ENCODE peak calls at places on chromosomes 13 and 19, in six cellular contexts. One of them, this sample, is unnamed.
A peak's percentile ranks its signal among the peaks of the same experiment; 100 is the strongest.

GRCh38 chr19:38004505-38005223 is 97.7 kb downstream of the SIPA1L3 start:
- DNase-seq in tibial nerve: peak; percentile 74
- DNase-seq in ovary: peak; percentile 69
- DNase-seq in H1: peak; percentile 78
- DNase-seq in A549: peak; percentile 91
- DNase-seq in GM12878: peak; percentile 95
- DNase-seq in this sample: peak; percentile 55

GRCh38 chr13:109672545-109672944 is 113.8 kb downstream of the IRS2 start:
- DNase-seq in ovary: no peak
- DNase-seq in GM12878: no peak
- DNase-seq in tibial nerve: no peak
- DNase-seq in A549: no peak
- DNase-seq in H1: no peak
- DNase-seq in this sample: no peak

GRCh38 chr13:64083396-64083795 is 2667.7 kb upstream of the PCDH20 start:
- DNase-seq in H1: no peak
- DNase-seq in tibial nerve: no peak
- DNase-seq in A549: no peak
- DNase-seq in ovary: no peak
- DNase-seq in GM12878: no peak
- DNase-seq in this sample: no peak

GRCh38 chr19:8615813-8616596 is 5.5 kb upstream of the ADAMTS10 start:
- DNase-seq in ovary: peak; percentile 25
- DNase-seq in GM12878: no peak
- DNase-seq in tibial nerve: peak; percentile 36
- DNase-seq in A549: no peak
- DNase-seq in H1: peak; percentile 87
- DNase-seq in this sample: peak; percentile 45

GRCh38 chr13:22893777-22894176 is 287.0 kb upstream of the SGCG start:
- DNase-seq in tibial nerve: no peak
- DNase-seq in A549: no peak
- DNase-seq in ovary: no peak
- DNase-seq in H1: no peak
- DNase-seq in GM12878: no peak
- DNase-seq in this sample: no peak

GRCh38 chr13:45194081-45194939 is 6.5 kb downstream of the KCTD4 start:
- DNase-seq in H1: no peak
- DNase-seq in ovary: peak; percentile 24
- DNase-seq in A549: no peak
- DNase-seq in GM12878: no peak
- DNase-seq in tibial nerve: peak; percentile 43
- DNase-seq in this sample: no peak

GRCh38 chr13:67230774-67231480 is 791 bp upstream of the PCDH9 start:
- DNase-seq in GM12878: no peak
- DNase-seq in ovary: peak; percentile 61
- DNase-seq in A549: peak; percentile 31
- DNase-seq in H1: peak; percentile 74
- DNase-seq in tibial nerve: peak; percentile 19
- DNase-seq in this sample: peak; percentile 67

GRCh38 chr13:113017506-113018215 is 48.6 kb downstream of the MCF2L start:
- DNase-seq in GM12878: no peak
- DNase-seq in tibial nerve: no peak
- DNase-seq in A549: no peak
- DNase-seq in ovary: no peak
- DNase-seq in H1: no peak
- DNase-seq in this sample: no peak

GRCh38 chr19:41500443-41500842 is 57.5 kb downstream of the ERICH4 start:
- DNase-seq in H1: no peak
- DNase-seq in A549: no peak
- DNase-seq in ovary: no peak
- DNase-seq in GM12878: no peak
- DNase-seq in tibial nerve: no peak
- DNase-seq in this sample: no peak

GRCh38 chr13:79497852-79498251 is 16.9 kb downstream of the NDFIP2 start:
- DNase-seq in A549: no peak
- DNase-seq in GM12878: no peak
- DNase-seq in ovary: no peak
- DNase-seq in tibial nerve: no peak
- DNase-seq in H1: no peak
- DNase-seq in this sample: no peak

GRCh38 chr13:26968431-26969335 is 202.9 kb downstream of the USP12 start:
- DNase-seq in H1: no peak
- DNase-seq in A549: no peak
- DNase-seq in GM12878: no peak
- DNase-seq in ovary: no peak
- DNase-seq in tibial nerve: no peak
- DNase-seq in this sample: peak; percentile 76

GRCh38 chr13:31706105-31706504 is 33.2 kb upstream of the RXFP2 start:
- DNase-seq in ovary: no peak
- DNase-seq in A549: no peak
- DNase-seq in H1: no peak
- DNase-seq in GM12878: no peak
- DNase-seq in tibial nerve: no peak
- DNase-seq in this sample: peak; percentile 26

GRCh38 chr19:12478234-12478941 is 6.2 kb downstream of the ZNF709 start:
- DNase-seq in H1: no peak
- DNase-seq in A549: no peak
- DNase-seq in ovary: no peak
- DNase-seq in GM12878: no peak
- DNase-seq in tibial nerve: no peak
- DNase-seq in this sample: no peak

GRCh38 chr19:29882719-29883105 is 59.3 kb upstream of the URI1 start:
- DNase-seq in ovary: no peak
- DNase-seq in GM12878: no peak
- DNase-seq in tibial nerve: no peak
- DNase-seq in H1: peak; percentile 53
- DNase-seq in A549: no peak
- DNase-seq in this sample: no peak

GRCh38 chr19:48484931-48485612 is 15.9 kb downstream of the CYTH2 start:
- DNase-seq in tibial nerve: no peak
- DNase-seq in H1: no peak
- DNase-seq in ovary: no peak
- DNase-seq in A549: no peak
- DNase-seq in GM12878: no peak
- DNase-seq in this sample: no peak

GRCh38 chr13:40665061-40665753 is 1.2 kb downstream of the FOXO1 start:
- DNase-seq in A549: peak; percentile 8
- DNase-seq in H1: peak; percentile 69
- DNase-seq in GM12878: no peak
- DNase-seq in ovary: peak; percentile 39
- DNase-seq in tibial nerve: no peak
- DNase-seq in this sample: peak; percentile 40

GRCh38 chr13:99746857-99747710 is 224.5 kb downstream of the ZIC5 start:
- DNase-seq in tibial nerve: no peak
- DNase-seq in ovary: no peak
- DNase-seq in A549: no peak
- DNase-seq in H1: peak; percentile 65
- DNase-seq in GM12878: no peak
- DNase-seq in this sample: no peak

GRCh38 chr13:40666058-40666904 is at the start of gene FOXO1:
- DNase-seq in tibial nerve: peak; percentile 86
- DNase-seq in ovary: peak; percentile 91
- DNase-seq in A549: peak; percentile 89
- DNase-seq in H1: peak; percentile 90
- DNase-seq in GM12878: no peak
- DNase-seq in this sample: peak; percentile 91

GRCh38 chr13:40776681-40777165 is 5.7 kb upstream of the MRPS31 start:
- DNase-seq in H1: no peak
- DNase-seq in A549: no peak
- DNase-seq in tibial nerve: no peak
- DNase-seq in GM12878: no peak
- DNase-seq in ovary: no peak
- DNase-seq in this sample: no peak

GRCh38 chr13:91323349-91323748 is 24.1 kb upstream of the MIR17HG start:
- DNase-seq in ovary: no peak
- DNase-seq in A549: no peak
- DNase-seq in H1: no peak
- DNase-seq in tibial nerve: no peak
- DNase-seq in GM12878: no peak
- DNase-seq in this sample: no peak

GRCh38 chr19:41535029-41535622 is 40.8 kb upstream of the CEACAM21 start:
- DNase-seq in H1: no peak
- DNase-seq in GM12878: peak; percentile 84
- DNase-seq in tibial nerve: no peak
- DNase-seq in A549: no peak
- DNase-seq in ovary: no peak
- DNase-seq in this sample: no peak

GRCh38 chr19:960601-960938 is 23.6 kb upstream of the WDR18 start:
- DNase-seq in A549: no peak
- DNase-seq in ovary: no peak
- DNase-seq in GM12878: no peak
- DNase-seq in tibial nerve: no peak
- DNase-seq in H1: no peak
- DNase-seq in this sample: no peak
- TF ChIP-seq EP300 in A549: no peak
- TF ChIP-seq EP300 in ovary: no peak
- TF ChIP-seq EP300 in GM12878: no peak
- TF ChIP-seq EP300 in tibial nerve: no peak
- TF ChIP-seq EP300 in H1: no peak
- TF ChIP-seq EP300 in this sample: no peak

GRCh38 chr19:11422163-11423068 is 3.3 kb upstream of the RGL3 start:
- DNase-seq in A549: peak; percentile 60
- DNase-seq in H1: peak; percentile 99
- DNase-seq in tibial nerve: peak; percentile 41
- DNase-seq in ovary: peak; percentile 48
- DNase-seq in GM12878: peak; percentile 64
- DNase-seq in this sample: peak; percentile 91

GRCh38 chr19:11420894-11421606 is 1.9 kb upstream of the RGL3 start:
- DNase-seq in tibial nerve: no peak
- DNase-seq in A549: no peak
- DNase-seq in ovary: no peak
- DNase-seq in H1: peak; percentile 86
- DNase-seq in GM12878: no peak
- DNase-seq in this sample: no peak

GRCh38 chr19:11421607-11422098 is 2.5 kb upstream of the RGL3 start:
- DNase-seq in ovary: no peak
- DNase-seq in tibial nerve: no peak
- DNase-seq in GM12878: no peak
- DNase-seq in H1: peak; percentile 100
- DNase-seq in A549: no peak
- DNase-seq in this sample: peak; percentile 72

GRCh38 chr19:11418518-11419506 is at the start of gene RGL3:
- DNase-seq in ovary: no peak
- DNase-seq in tibial nerve: no peak
- DNase-seq in GM12878: no peak
- DNase-seq in H1: peak; percentile 90
- DNase-seq in A549: no peak
- DNase-seq in this sample: peak; percentile 77

GRCh38 chr19:11420429-11420893 is 1.3 kb upstream of the RGL3 start:
- DNase-seq in tibial nerve: no peak
- DNase-seq in ovary: peak; percentile 33
- DNase-seq in A549: no peak
- DNase-seq in H1: peak; percentile 63
- DNase-seq in GM12878: no peak
- DNase-seq in this sample: no peak
- H3K27ac ChIP-seq in tibial nerve: no peak overlapping the region
- H3K27ac ChIP-seq in ovary: no peak overlapping the region
- H3K27ac ChIP-seq in A549: no peak overlapping the region
- H3K27ac ChIP-seq in H1: no peak overlapping the region
- H3K27ac ChIP-seq in GM12878: no peak overlapping the region
- H3K27ac ChIP-seq in this sample: no peak overlapping the region

DNA sequence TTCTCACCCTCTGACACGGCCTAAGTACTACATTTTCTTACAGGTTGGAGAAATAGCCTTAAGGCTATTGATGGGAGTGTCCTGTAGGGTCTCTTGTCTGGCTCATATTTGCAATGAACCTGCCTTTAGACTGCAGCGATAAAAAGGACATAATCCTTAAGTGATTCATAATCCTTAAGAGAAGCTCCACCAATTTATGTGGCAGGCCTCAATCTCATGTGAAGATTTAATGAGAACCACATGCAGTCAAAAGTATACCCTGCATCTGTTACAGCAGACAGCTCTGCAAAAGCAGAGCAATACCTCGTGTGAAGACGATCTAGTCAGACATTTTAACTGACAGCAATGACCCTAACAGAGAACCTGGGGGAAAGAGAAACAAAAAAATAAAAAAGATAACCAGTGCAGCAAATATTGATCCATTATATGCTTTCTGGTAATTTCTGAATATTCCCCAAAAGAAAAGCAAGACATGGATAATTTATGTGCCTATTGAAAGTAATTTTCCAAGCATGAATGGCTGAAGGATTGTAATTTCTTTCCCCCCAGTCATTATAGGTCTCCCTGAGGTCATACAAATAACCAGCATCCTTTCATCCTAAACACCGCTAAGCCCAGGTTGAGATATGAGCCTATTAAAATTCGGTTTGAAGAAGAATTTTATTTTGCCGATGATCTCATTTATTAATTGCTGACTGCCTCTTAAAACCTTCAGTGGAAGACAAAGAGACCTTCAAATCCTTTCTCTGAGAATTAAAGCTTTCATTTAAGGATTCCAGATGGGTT is 321.8 kb upstream of the NBEA start:
- DNase-seq in GM12878: no peak
- DNase-seq in tibial nerve: no peak
- DNase-seq in ovary: no peak
- DNase-seq in A549: no peak
- DNase-seq in H1: no peak
- DNase-seq in this sample: no peak
- TF ChIP-seq EP300 in GM12878: no peak
- TF ChIP-seq EP300 in tibial nerve: no peak
- TF ChIP-seq EP300 in ovary: no peak
- TF ChIP-seq EP300 in A549: no peak
- TF ChIP-seq EP300 in H1: no peak
- TF ChIP-seq EP300 in this sample: no peak

GRCh38 chr13:75226755-75227435 is 255.1 kb downstream of the TBC1D4 start:
- DNase-seq in H1: no peak
- DNase-seq in tibial nerve: no peak
- DNase-seq in ovary: no peak
- DNase-seq in A549: no peak
- DNase-seq in GM12878: no peak
- DNase-seq in this sample: no peak
- H3K27ac ChIP-seq in H1: no peak overlapping the region
- H3K27ac ChIP-seq in tibial nerve: no peak overlapping the region
- H3K27ac ChIP-seq in ovary: no peak overlapping the region
- H3K27ac ChIP-seq in A549: no peak overlapping the region
- H3K27ac ChIP-seq in GM12878: no peak overlapping the region
- H3K27ac ChIP-seq in this sample: no peak overlapping the region

DNA sequence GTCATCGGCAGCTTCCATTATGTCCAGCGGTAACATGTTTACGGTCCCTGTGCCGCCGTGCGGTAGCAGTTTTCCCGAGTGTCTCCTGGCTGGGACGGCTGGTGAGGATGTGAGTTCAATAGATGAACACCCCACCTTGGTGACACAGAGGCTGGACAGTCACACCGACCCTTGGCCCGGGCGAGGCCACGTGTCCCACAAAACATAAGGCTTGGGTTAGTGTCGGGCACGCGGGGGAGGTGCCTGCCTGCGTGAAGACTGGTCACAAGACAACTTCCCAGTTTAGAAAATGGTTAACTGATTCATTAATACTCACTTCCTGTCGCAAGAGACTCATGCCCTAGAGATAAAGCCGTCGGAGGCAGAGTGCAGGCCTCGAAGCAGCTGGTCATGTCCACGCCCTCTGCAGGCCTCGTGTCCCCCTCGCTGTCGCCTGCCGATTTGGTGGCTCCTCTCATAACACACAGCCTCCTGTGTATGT is 17.2 kb downstream of the RASA3 start:
- DNase-seq in ovary: no peak
- DNase-seq in H1: no peak
- DNase-seq in A549: no peak
- DNase-seq in tibial nerve: peak; percentile 13
- DNase-seq in GM12878: no peak
- DNase-seq in this sample: peak; percentile 29
- TF ChIP-seq EP300 in ovary: no peak
- TF ChIP-seq EP300 in H1: no peak
- TF ChIP-seq EP300 in A549: no peak
- TF ChIP-seq EP300 in tibial nerve: no peak
- TF ChIP-seq EP300 in GM12878: no peak
- TF ChIP-seq EP300 in this sample: no peak

This sample was measured in stomach.